ENCODE peak calls at places on chromosomes 7 and 10, in five cellular contexts. One of them, this sample, is unnamed.

GRCh38 chr10:78541528-78542470 is 508.1 kb downstream of the RPS24 start:
- DNase-seq in DMS153: no peak
- DNase-seq in dermis blood vessel endothelial cell: no peak
- DNase-seq in esophagus squamous epithelium: no peak
- DNase-seq in EH: peak; percentile 83
- DNase-seq in this sample: no peak

GRCh38 chr10:127041561-127041960 is 136.3 kb downstream of the DOCK1 start:
- DNase-seq in DMS153: no peak
- DNase-seq in dermis blood vessel endothelial cell: peak; percentile 6
- DNase-seq in esophagus squamous epithelium: no peak
- DNase-seq in EH: peak; percentile 90
- DNase-seq in this sample: no peak

GRCh38 chr10:49418053-49418326 is 22.1 kb upstream of the DRGX start:
- DNase-seq in DMS153: no peak
- DNase-seq in dermis blood vessel endothelial cell: no peak
- DNase-seq in esophagus squamous epithelium: no peak
- DNase-seq in EH: no peak
- DNase-seq in this sample: no peak

GRCh38 chr10:93813507-93814465 is 56.0 kb downstream of the LGI1 start:
- DNase-seq in DMS153: peak; percentile 17
- DNase-seq in dermis blood vessel endothelial cell: peak; percentile 67
- DNase-seq in esophagus squamous epithelium: no peak
- DNase-seq in EH: peak; percentile 66
- DNase-seq in this sample: no peak

GRCh38 chr10:58385784-58386112 is 538 bp downstream of the TFAM start:
- DNase-seq in DMS153: no peak
- DNase-seq in dermis blood vessel endothelial cell: peak; percentile 49
- DNase-seq in esophagus squamous epithelium: no peak
- DNase-seq in EH: peak; percentile 41
- DNase-seq in this sample: no peak

GRCh38 chr10:116160271-116160670 is 112.7 kb downstream of the GFRA1 start:
- DNase-seq in DMS153: no peak
- DNase-seq in dermis blood vessel endothelial cell: no peak
- DNase-seq in esophagus squamous epithelium: no peak
- DNase-seq in EH: peak; percentile 83
- DNase-seq in this sample: no peak

GRCh38 chr10:28991326-28991725 is 297.5 kb upstream of the LYZL1 start:
- DNase-seq in DMS153: peak; percentile 11
- DNase-seq in dermis blood vessel endothelial cell: no peak
- DNase-seq in esophagus squamous epithelium: no peak
- DNase-seq in EH: peak; percentile 90
- DNase-seq in this sample: no peak

GRCh38 chr10:50522908-50523307 is 100.8 kb downstream of the SGMS1 start:
- DNase-seq in DMS153: no peak
- DNase-seq in dermis blood vessel endothelial cell: no peak
- DNase-seq in esophagus squamous epithelium: no peak
- DNase-seq in EH: no peak
- DNase-seq in this sample: no peak

GRCh38 chr10:99661370-99661749 is 2.1 kb downstream of the ENTPD7 start:
- DNase-seq in DMS153: no peak
- DNase-seq in dermis blood vessel endothelial cell: peak; percentile 71
- DNase-seq in esophagus squamous epithelium: no peak
- DNase-seq in EH: peak; percentile 91
- DNase-seq in this sample: no peak

GRCh38 chr7:157000741-157001653 is 9.5 kb downstream of the MNX1 start:
- DNase-seq in DMS153: no peak
- DNase-seq in dermis blood vessel endothelial cell: no peak
- DNase-seq in esophagus squamous epithelium: no peak
- DNase-seq in EH: no peak
- DNase-seq in this sample: no peak

GRCh38 chr10:99849525-99849924 is 67.1 kb downstream of the ABCC2 start:
- DNase-seq in DMS153: no peak
- DNase-seq in dermis blood vessel endothelial cell: no peak
- DNase-seq in esophagus squamous epithelium: no peak
- DNase-seq in EH: no peak
- DNase-seq in this sample: no peak

GRCh38 chr10:108375691-108376090 is 1211.2 kb upstream of the SORCS1 start:
- DNase-seq in DMS153: no peak
- DNase-seq in dermis blood vessel endothelial cell: no peak
- DNase-seq in esophagus squamous epithelium: no peak
- DNase-seq in EH: peak; percentile 49
- DNase-seq in this sample: no peak

GRCh38 chr10:60937784-60938654 is 6.0 kb downstream of the RHOBTB1 start:
- DNase-seq in DMS153: no peak
- DNase-seq in dermis blood vessel endothelial cell: no peak
- DNase-seq in esophagus squamous epithelium: no peak
- DNase-seq in EH: peak; percentile 85
- DNase-seq in this sample: no peak

GRCh38 chr10:43234471-43235041 is 32.3 kb downstream of the RASGEF1A start:
- DNase-seq in DMS153: no peak
- DNase-seq in dermis blood vessel endothelial cell: no peak
- DNase-seq in esophagus squamous epithelium: no peak
- DNase-seq in EH: no peak
- DNase-seq in this sample: no peak

GRCh38 chr7:139673230-139673629 is 104.6 kb downstream of the HIPK2 start:
- DNase-seq in DMS153: no peak
- DNase-seq in dermis blood vessel endothelial cell: no peak
- DNase-seq in esophagus squamous epithelium: no peak
- DNase-seq in EH: no peak
- DNase-seq in this sample: no peak

GRCh38 chr7:142519077-142519789 is 230.0 kb upstream of the PRSS1 start:
- DNase-seq in DMS153: no peak
- DNase-seq in dermis blood vessel endothelial cell: no peak
- DNase-seq in esophagus squamous epithelium: no peak
- DNase-seq in EH: peak; percentile 38
- DNase-seq in this sample: no peak

GRCh38 chr7:27994639-27995038 is 186.0 kb downstream of the JAZF1 start:
- DNase-seq in DMS153: peak; percentile 95
- DNase-seq in dermis blood vessel endothelial cell: peak; percentile 42
- DNase-seq in esophagus squamous epithelium: no peak
- DNase-seq in EH: peak; percentile 78
- DNase-seq in this sample: peak; percentile 56

GRCh38 chr10:8331387-8331786 is 276.9 kb downstream of the GATA3 start:
- DNase-seq in DMS153: no peak
- DNase-seq in dermis blood vessel endothelial cell: no peak
- DNase-seq in esophagus squamous epithelium: no peak
- DNase-seq in EH: no peak
- DNase-seq in this sample: no peak

GRCh38 chr7:139680676-139681462 is 96.9 kb downstream of the HIPK2 start:
- DNase-seq in DMS153: peak; percentile 65
- DNase-seq in dermis blood vessel endothelial cell: peak; percentile 92
- DNase-seq in esophagus squamous epithelium: no peak
- DNase-seq in EH: peak; percentile 99
- DNase-seq in this sample: no peak

GRCh38 chr7:8434290-8435002 is 1.0 kb downstream of the NXPH1 start:
- DNase-seq in DMS153: no peak
- DNase-seq in dermis blood vessel endothelial cell: no peak
- DNase-seq in esophagus squamous epithelium: no peak
- DNase-seq in EH: no peak
- DNase-seq in this sample: no peak

GRCh38 chr7:112889268-112889667 is 99.1 kb upstream of the TMEM168 start:
- DNase-seq in DMS153: no peak
- DNase-seq in dermis blood vessel endothelial cell: no peak
- DNase-seq in esophagus squamous epithelium: no peak
- DNase-seq in EH: no peak
- DNase-seq in this sample: no peak

GRCh38 chr10:7181416-7181815 is 229.4 kb downstream of the SFMBT2 start:
- DNase-seq in DMS153: no peak
- DNase-seq in dermis blood vessel endothelial cell: no peak
- DNase-seq in esophagus squamous epithelium: no peak
- DNase-seq in EH: no peak
- DNase-seq in this sample: no peak

GRCh38 chr7:134367956-134368749 is 51.4 kb upstream of the SLC35B4 start:
- DNase-seq in DMS153: no peak
- DNase-seq in dermis blood vessel endothelial cell: no peak
- DNase-seq in esophagus squamous epithelium: no peak
- DNase-seq in EH: no peak
- DNase-seq in this sample: no peak

GRCh38 chr10:90592903-90593302 is 264.9 kb downstream of the HTR7 start:
- DNase-seq in DMS153: peak; percentile 51
- DNase-seq in dermis blood vessel endothelial cell: peak; percentile 66
- DNase-seq in esophagus squamous epithelium: no peak
- DNase-seq in EH: peak; percentile 60
- DNase-seq in this sample: peak; percentile 12

GRCh38 chr7:17887286-17887685 is 53.0 kb downstream of the SNX13 start:
- DNase-seq in DMS153: no peak
- DNase-seq in dermis blood vessel endothelial cell: no peak
- DNase-seq in esophagus squamous epithelium: no peak
- DNase-seq in EH: no peak
- DNase-seq in this sample: no peak

GRCh38 chr10:13182424-13182823 is 21.1 kb downstream of the MCM10 start:
- DNase-seq in DMS153: no peak
- DNase-seq in dermis blood vessel endothelial cell: no peak
- DNase-seq in esophagus squamous epithelium: no peak
- DNase-seq in EH: no peak
- DNase-seq in this sample: no peak

GRCh38 chr10:108544500-108545120 is 1378.7 kb downstream of the XPNPEP1 start:
- DNase-seq in DMS153: peak; percentile 8
- DNase-seq in dermis blood vessel endothelial cell: peak; percentile 67
- DNase-seq in esophagus squamous epithelium: no peak
- DNase-seq in EH: peak; percentile 56
- DNase-seq in this sample: no peak

GRCh38 chr7:102175423-102176170 is 111.1 kb upstream of the SH2B2 start:
- DNase-seq in DMS153: no peak
- DNase-seq in dermis blood vessel endothelial cell: no peak
- DNase-seq in esophagus squamous epithelium: no peak
- DNase-seq in EH: no peak
- DNase-seq in this sample: no peak

GRCh38 chr10:24866615-24867583 is 85.5 kb downstream of the PRTFDC1 start:
- DNase-seq in DMS153: peak; percentile 32
- DNase-seq in dermis blood vessel endothelial cell: peak; percentile 37
- DNase-seq in esophagus squamous epithelium: no peak
- DNase-seq in EH: peak; percentile 72
- DNase-seq in this sample: peak; percentile 68

GRCh38 chr10:9096288-9096687 is 1041.8 kb downstream of the GATA3 start:
- DNase-seq in DMS153: no peak
- DNase-seq in dermis blood vessel endothelial cell: no peak
- DNase-seq in esophagus squamous epithelium: no peak
- DNase-seq in EH: no peak
- DNase-seq in this sample: no peak

GRCh38 chr10:89438525-89438924 is 24.2 kb downstream of the IFIT5 start:
- DNase-seq in DMS153: no peak
- DNase-seq in dermis blood vessel endothelial cell: no peak
- DNase-seq in esophagus squamous epithelium: no peak
- DNase-seq in EH: no peak
- DNase-seq in this sample: no peak

GRCh38 chr10:94402204-94403033 is at the start of gene TBC1D12:
- DNase-seq in DMS153: peak; percentile 88
- DNase-seq in dermis blood vessel endothelial cell: peak; percentile 99
- DNase-seq in esophagus squamous epithelium: peak; percentile 55
- DNase-seq in EH: peak; percentile 97
- DNase-seq in this sample: peak; percentile 87

GRCh38 chr10:74760042-74760979 is 66.1 kb upstream of the KAT6B start:
- DNase-seq in DMS153: no peak
- DNase-seq in dermis blood vessel endothelial cell: no peak
- DNase-seq in esophagus squamous epithelium: no peak
- DNase-seq in EH: peak; percentile 33
- DNase-seq in this sample: no peak

GRCh38 chr7:23175820-23176385 is 5.9 kb upstream of the NUP42 start:
- DNase-seq in DMS153: no peak
- DNase-seq in dermis blood vessel endothelial cell: no peak
- DNase-seq in esophagus squamous epithelium: no peak
- DNase-seq in EH: no peak
- DNase-seq in this sample: no peak

GRCh38 chr10:27153855-27154198 is 357 bp downstream of the YME1L1 start:
- DNase-seq in DMS153: no peak
- DNase-seq in dermis blood vessel endothelial cell: peak; percentile 59
- DNase-seq in esophagus squamous epithelium: no peak
- DNase-seq in EH: peak; percentile 44
- DNase-seq in this sample: no peak

GRCh38 chr7:105210721-105211205 is 178.0 kb downstream of the SRPK2 start:
- DNase-seq in DMS153: no peak
- DNase-seq in dermis blood vessel endothelial cell: peak; percentile 69
- DNase-seq in esophagus squamous epithelium: no peak
- DNase-seq in EH: no peak
- DNase-seq in this sample: no peak

GRCh38 chr10:131819241-131820072 is 81.4 kb upstream of the PPP2R2D start:
- DNase-seq in DMS153: no peak
- DNase-seq in dermis blood vessel endothelial cell: no peak
- DNase-seq in esophagus squamous epithelium: no peak
- DNase-seq in EH: no peak
- DNase-seq in this sample: no peak

GRCh38 chr7:97722386-97722785 is 9.5 kb upstream of the TAC1 start:
- DNase-seq in DMS153: no peak
- DNase-seq in dermis blood vessel endothelial cell: no peak
- DNase-seq in esophagus squamous epithelium: no peak
- DNase-seq in EH: no peak
- DNase-seq in this sample: no peak

This sample was measured in NCI-H774.